ENCODE peak calls at places on chromosomes 6 and 20, in six cellular contexts. F, W, E, D, O and I are unnamed samples.

GRCh38 chr6:156865019-156865629 is 87.9 kb downstream of the ARID1B start:
- DNase-seq in F (no peak), W (peak; percentile 38), E (no peak), D (no peak), O (no peak), I (no peak)

GRCh38 chr6:122736166-122736565 is 43.4 kb upstream of the FABP7 start:
- DNase-seq in F (no peak), W (no peak), E (no peak), D (no peak), O (no peak), I (no peak)

GRCh38 chr20:3406481-3407425 is 716 bp downstream of the DNAAF9 start:
- DNase-seq in F (peak; percentile 56), W (peak; percentile 48), E (peak; percentile 75), D (no peak), O (peak; percentile 54), I (peak; percentile 8)

GRCh38 chr20:57397004-57397692 is 6.0 kb downstream of the RBM38 start:
- DNase-seq in F (no peak), W (no peak), E (no peak), D (peak; percentile 11), O (no peak), I (no peak)

GRCh38 chr6:46983007-46983411 is 59.1 kb downstream of the ADGRF1 start:
- DNase-seq in F (no peak), W (no peak), E (no peak), D (no peak), O (no peak), I (no peak)

GRCh38 chr6:125868252-125868651 is 77.5 kb downstream of the NCOA7 start:
- DNase-seq in F (no peak), W (no peak), E (no peak), D (no peak), O (no peak), I (no peak)

GRCh38 chr20:23244916-23245552 is 105.6 kb upstream of the NXT1 start:
- DNase-seq in F (no peak), W (no peak), E (no peak), D (no peak), O (peak; percentile 31), I (no peak)

GRCh38 chr6:48611332-48611731 is 500.3 kb upstream of the PTCHD4 start:
- DNase-seq in F (no peak), W (peak; percentile 78), E (no peak), D (no peak), O (no peak), I (no peak)

GRCh38 chr20:435558-435957 is 26.8 kb downstream of the TBC1D20 start:
- DNase-seq in F (no peak), W (no peak), E (no peak), D (no peak), O (no peak), I (no peak)

GRCh38 chr6:75492769-75493168 is 831 bp downstream of the FILIP1 start:
- DNase-seq in F (no peak), W (no peak), E (no peak), D (no peak), O (no peak), I (no peak)

GRCh38 chr6:100342830-100343229 is 121.9 kb downstream of the SIM1 start:
- DNase-seq in F (no peak), W (no peak), E (no peak), D (no peak), O (no peak), I (no peak)

GRCh38 chr6:107600111-107600510 is 110.2 kb downstream of the SOBP start:
- DNase-seq in F (no peak), W (no peak), E (no peak), D (no peak), O (no peak), I (no peak)

GRCh38 chr6:88031550-88031949 is 16.1 kb upstream of the SPACA1 start:
- DNase-seq in F (no peak), W (no peak), E (no peak), D (no peak), O (no peak), I (no peak)

GRCh38 chr20:9114709-9115108 is 45.8 kb downstream of the PLCB4 start:
- DNase-seq in F (no peak), W (no peak), E (no peak), D (no peak), O (no peak), I (no peak)

GRCh38 chr6:77463881-77464867 is 883 bp upstream of the HTR1B start:
- DNase-seq in F (no peak), W (no peak), E (peak; percentile 79), D (peak; percentile 6), O (no peak), I (no peak)

GRCh38 chr6:41519305-41519747 is 26.9 kb upstream of the FOXP4 start:
- DNase-seq in F (peak; percentile 59), W (no peak), E (no peak), D (no peak), O (no peak), I (no peak)

GRCh38 chr6:13762648-13763441 is 51.2 kb upstream of the RANBP9 start:
- DNase-seq in F (peak; percentile 67), W (peak; percentile 97), E (peak; percentile 84), D (no peak), O (no peak), I (peak; percentile 24)

GRCh38 chr20:34515484-34516037 is 661 bp upstream of the DYNLRB1 start:
- DNase-seq in F (peak; percentile 79), W (no peak), E (no peak), D (peak; percentile 28), O (peak; percentile 65), I (peak; percentile 75)

GRCh38 chr6:31383149-31383548 is 20.2 kb upstream of the MICA start:
- DNase-seq in F (no peak), W (no peak), E (no peak), D (no peak), O (no peak), I (no peak)

GRCh38 chr6:75550544-75551167 is 51.0 kb upstream of the SENP6 start:
- DNase-seq in F (no peak), W (no peak), E (no peak), D (no peak), O (no peak), I (no peak)

GRCh38 chr20:9867196-9867980 is 28.5 kb upstream of the PAK5 start:
- DNase-seq in F (no peak), W (no peak), E (no peak), D (no peak), O (no peak), I (no peak)

DNA sequence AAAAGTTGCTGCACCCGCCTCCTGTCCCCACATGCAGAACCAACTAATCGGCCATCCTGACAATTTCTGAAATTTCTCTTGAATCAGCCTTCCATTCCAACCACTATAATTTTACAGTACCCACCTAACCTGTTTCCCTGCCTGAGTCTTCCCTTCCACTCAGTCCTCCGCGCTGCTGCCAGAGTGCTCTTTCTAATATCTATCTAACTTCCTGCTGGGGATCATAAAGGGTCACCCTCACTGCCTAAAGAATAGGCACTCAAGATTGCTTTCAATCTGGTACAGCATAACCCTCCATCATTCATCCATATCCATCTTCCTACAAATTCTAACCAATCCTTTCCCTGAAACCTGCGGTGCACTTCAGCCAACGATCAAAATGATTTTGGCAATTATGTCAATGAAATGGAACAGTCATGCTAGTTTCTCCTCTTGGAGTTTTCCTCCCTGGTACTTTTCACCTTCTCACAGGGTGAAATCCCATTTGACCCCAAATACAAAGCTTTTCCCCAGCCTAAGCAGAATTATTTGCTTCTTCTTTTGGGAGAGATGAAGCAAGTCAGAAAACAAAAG is 117.5 kb upstream of the BEND6 start:
- DNase-seq in F (no peak), W (no peak), E (no peak), D (no peak), O (no peak), I (no peak)
- H3K4me1 ChIP-seq in F (no peaks in the 10 kb centered on the region), W (peaks cover 7% of the 10 kb centered on the region), E (no peaks in the 10 kb centered on the region), D (peaks cover 41% of the 10 kb centered on the region), O (no peaks in the 10 kb centered on the region), I (no peaks in the 10 kb centered on the region)

GRCh38 chr20:31948008-31948407 is 3.8 kb downstream of the PDRG1 start:
- DNase-seq in F (no peak), W (no peak), E (no peak), D (no peak), O (no peak), I (no peak)
- H3K36me3 ChIP-seq in F (peaks cover 67% of the 10 kb centered on the region), W (peaks cover 7% of the 10 kb centered on the region), E (peaks cover 39% of the 10 kb centered on the region), D (peaks cover 7% of the 10 kb centered on the region), O (peaks cover 35% of the 10 kb centered on the region), I (peaks cover 50% of the 10 kb centered on the region)

GRCh38 chr20:51631011-51631950 is 88.8 kb upstream of the NFATC2 start:
- DNase-seq in F (peak; percentile 38), W (peak; percentile 99), E (peak; percentile 85), D (peak; percentile 63), O (no peak), I (no peak)

GRCh38 chr20:51634257-51634656 is 91.7 kb upstream of the NFATC2 start:
- DNase-seq in F (no peak), W (no peak), E (no peak), D (no peak), O (no peak), I (no peak)

GRCh38 chr20:51634877-51635276 is 92.4 kb upstream of the NFATC2 start:
- DNase-seq in F (no peak), W (no peak), E (no peak), D (no peak), O (no peak), I (no peak)

GRCh38 chr20:51631953-51632352 is 89.4 kb upstream of the NFATC2 start:
- DNase-seq in F (no peak), W (no peak), E (no peak), D (no peak), O (no peak), I (no peak)

DNA sequence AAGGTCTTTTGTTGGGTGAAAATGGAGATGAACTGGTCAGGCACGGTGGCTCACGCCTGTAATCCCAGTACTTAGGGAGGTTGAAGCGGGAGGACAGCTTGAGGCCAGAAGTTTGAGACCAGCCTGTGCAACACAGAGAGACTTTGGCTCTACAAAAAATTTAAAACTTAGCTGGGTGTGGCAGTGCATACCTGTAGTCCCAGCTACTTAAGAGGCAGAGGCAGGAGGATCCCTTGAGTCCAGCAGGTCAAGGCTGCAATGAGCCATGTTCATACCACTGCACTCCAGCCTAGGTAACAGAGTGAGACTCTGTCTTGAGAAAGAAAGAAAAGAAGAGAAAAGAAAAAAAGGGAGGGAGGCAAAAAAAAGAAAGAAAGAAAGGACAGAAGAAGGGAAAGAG is 90.9 kb upstream of the NFATC2 start:
- DNase-seq in F (no peak), W (no peak), E (no peak), D (no peak), O (no peak), I (no peak)
- H3K27ac ChIP-seq in F (no peak overlapping the region), W (no peak overlapping the region), E (peak overlapping the region; percentile 24), D (no peak overlapping the region), O (no peak overlapping the region), I (no peak overlapping the region)

GRCh38 chr6:85470023-85470410 is 20.1 kb downstream of the NT5E start:
- DNase-seq in F (no peak), W (no peak), E (no peak), D (no peak), O (no peak), I (no peak)
- H3K4me1 ChIP-seq in F (no peaks in the 10 kb centered on the region), W (peaks cover 17% of the 10 kb centered on the region), E (peaks cover 24% of the 10 kb centered on the region), D (no peaks in the 10 kb centered on the region), O (no peaks in the 10 kb centered on the region), I (peaks cover under 1% of the 10 kb centered on the region)